ENCODE peak calls at places on chromosome 18, in five cellular contexts. L is A673, I is heart left ventricle, Q is testis, K is GM12878. P is an unnamed sample.

GRCh38 chr18:46660955-46661749 is 4.1 kb upstream of the LOXHD1 start:
- DNase-seq in L (peak; percentile 49), Q (peak; percentile 49), K (no peak), I (no peak), P (no peak)

GRCh38 chr18:77067315-77068061 is 65.1 kb downstream of the MBP start:
- DNase-seq in Q (peak; percentile 59), K (peak; percentile 59), L (peak; percentile 7), I (peak; percentile 77), P (peak; percentile 74)

GRCh38 chr18:34909637-34910364 is 131.4 kb upstream of the MAPRE2 start:
- DNase-seq in L (no peak), I (no peak), Q (no peak), K (no peak), P (no peak)

GRCh38 chr18:26556573-26556972 is 8.2 kb upstream of the KCTD1 start:
- DNase-seq in I (no peak), K (peak; percentile 51), Q (no peak), L (no peak), P (no peak)

GRCh38 chr18:66759017-66759416 is 155.1 kb upstream of the CDH19 start:
- DNase-seq in K (no peak), Q (no peak), L (no peak), I (no peak), P (no peak)

GRCh38 chr18:4987452-4988405 is 209.3 kb downstream of the AKAIN1 start:
- DNase-seq in K (no peak), I (no peak), Q (no peak), L (no peak), P (no peak)

GRCh38 chr18:59885579-59886163 is 14.1 kb upstream of the PMAIP1 start:
- DNase-seq in L (peak; percentile 44), Q (no peak), I (no peak), K (peak; percentile 78), P (no peak)

GRCh38 chr18:77557030-77557429 is 307.4 kb downstream of the GALR1 start:
- DNase-seq in L (no peak), K (no peak), Q (no peak), I (no peak), P (no peak)

GRCh38 chr18:68666316-68666715 is 48.6 kb downstream of the TMX3 start:
- DNase-seq in I (no peak), L (no peak), K (no peak), Q (peak; percentile 19), P (no peak)

GRCh38 chr18:46893360-46893759 is 23.9 kb downstream of the PIAS2 start:
- DNase-seq in Q (no peak), L (no peak), K (no peak), I (no peak), P (no peak)

GRCh38 chr18:76878426-76878825 is 56.1 kb downstream of the ZNF236 start:
- DNase-seq in Q (no peak), L (no peak), I (no peak), K (no peak), P (no peak)

GRCh38 chr18:42929857-42930256 is 185.6 kb downstream of the RIT2 start:
- DNase-seq in I (no peak), K (no peak), L (no peak), Q (no peak), P (no peak)

GRCh38 chr18:26971327-26971918 is 105.9 kb upstream of the AQP4 start:
- DNase-seq in L (no peak), K (no peak), Q (peak; percentile 33), I (no peak), P (no peak)

GRCh38 chr18:75127143-75128021 is 81.6 kb downstream of the PTGR3 start:
- DNase-seq in K (no peak), I (no peak), Q (no peak), L (no peak), P (no peak)

GRCh38 chr18:69898241-69898861 is 49.3 kb downstream of the CD226 start:
- DNase-seq in Q (peak; percentile 31), K (no peak), L (no peak), I (no peak), P (peak; percentile 37)

GRCh38 chr18:77022116-77022515 is 110.5 kb downstream of the MBP start:
- DNase-seq in I (no peak), Q (no peak), K (no peak), L (no peak), P (no peak)

GRCh38 chr18:58264846-58265245 is 220.8 kb downstream of the NEDD4L start:
- DNase-seq in K (no peak), L (no peak), I (no peak), Q (no peak), P (no peak)

GRCh38 chr18:57432765-57433400 is 2.3 kb upstream of the ONECUT2 start:
- DNase-seq in L (no peak), Q (no peak), I (no peak), K (no peak), P (no peak)

GRCh38 chr18:48897531-48897930 is 53.2 kb downstream of the SMAD7 start:
- DNase-seq in Q (no peak), K (no peak), I (no peak), L (no peak), P (no peak)

GRCh38 chr18:34740101-34740500 is 30.0 kb downstream of the DTNA start:
- DNase-seq in L (peak; percentile 33), I (no peak), Q (no peak), K (no peak), P (no peak)

GRCh38 chr18:22765889-22766288 is 167.2 kb upstream of the RBBP8 start:
- DNase-seq in K (no peak), Q (no peak), I (no peak), L (no peak), P (no peak)

GRCh38 chr18:23835506-23835905 is 146.3 kb downstream of the LAMA3 start:
- DNase-seq in K (no peak), L (no peak), I (no peak), Q (no peak), P (no peak)

GRCh38 chr18:23073996-23074606 is 61.2 kb upstream of the CABLES1 start:
- DNase-seq in Q (no peak), I (no peak), L (no peak), K (no peak), P (no peak)

GRCh38 chr18:60649107-60649506 is 276.5 kb upstream of the MC4R start:
- DNase-seq in K (peak; percentile 37), L (no peak), I (no peak), Q (no peak), P (no peak)

GRCh38 chr18:43001821-43002220 is 113.7 kb downstream of the RIT2 start:
- DNase-seq in I (no peak), K (no peak), L (no peak), Q (no peak), P (no peak)

GRCh38 chr18:78720456-78721250 is 259.0 kb upstream of the SALL3 start:
- DNase-seq in L (no peak), I (no peak), K (no peak), Q (no peak), P (no peak)

GRCh38 chr18:3704556-3705162 is 254.7 kb downstream of the TGIF1 start:
- DNase-seq in K (no peak), Q (no peak), I (no peak), L (peak; percentile 80), P (no peak)

GRCh38 chr18:23243178-23243577 is 107.9 kb downstream of the CABLES1 start:
- DNase-seq in L (no peak), I (no peak), K (no peak), Q (no peak), P (no peak)

GRCh38 chr18:63736856-63737255 is 34.1 kb downstream of the SERPINB11 start:
- DNase-seq in K (no peak), L (no peak), I (no peak), Q (no peak), P (no peak)

GRCh38 chr18:67517224-67517765 is 775 bp upstream of the DSEL start:
- DNase-seq in I (peak; percentile 27), L (no peak), K (no peak), Q (peak; percentile 23), P (no peak)

GRCh38 chr18:38887671-38888020 is 1322.0 kb upstream of the CELF4 start:
- DNase-seq in K (no peak), Q (no peak), I (no peak), L (no peak), P (no peak)

GRCh38 chr18:75071484-75071785 is 137.5 kb downstream of the PTGR3 start:
- DNase-seq in L (no peak), K (no peak), I (no peak), Q (no peak), P (no peak)

GRCh38 chr18:36017232-36017631 is 44.8 kb downstream of the RMP24 start:
- DNase-seq in K (no peak), I (no peak), L (peak; percentile 21), Q (no peak), P (no peak)

GRCh38 chr18:11259421-11259820 is 110.1 kb upstream of the PIEZO2 start:
- DNase-seq in Q (peak; percentile 76), K (no peak), L (no peak), I (peak; percentile 60), P (no peak)

GRCh38 chr18:11258014-11258413 is 108.6 kb upstream of the PIEZO2 start:
- DNase-seq in K (no peak), Q (no peak), L (no peak), I (no peak), P (no peak)

GRCh38 chr18:11260963-11261441 is 111.6 kb upstream of the PIEZO2 start:
- DNase-seq in I (no peak), Q (no peak), K (no peak), L (no peak), P (no peak)
- H3K27ac ChIP-seq in I (no peak overlapping the region), Q (no peak overlapping the region), K (no peak overlapping the region), L (no peak overlapping the region), P (no peak overlapping the region)

GRCh38 chr18:79889569-79889968 is 61.9 kb downstream of the SLC66A2 start:
- DNase-seq in I (no peak), Q (peak; percentile 3), K (no peak), L (no peak), P (peak; percentile 11)
- H3K9me3 ChIP-seq in I (peaks cover 20% of the 10 kb centered on the region), Q (no peaks in the 10 kb centered on the region), K (peaks cover 14% of the 10 kb centered on the region), L (peaks cover 58% of the 10 kb centered on the region), P (peaks cover 4% of the 10 kb centered on the region)

GRCh38 chr18:56284319-56284718 is 354.1 kb downstream of the TXNL1 start:
- DNase-seq in L (no peak), Q (no peak), K (no peak), I (no peak), P (no peak)
- H3K36me3 ChIP-seq in L (no peaks in the 10 kb centered on the region), Q (no peaks in the 10 kb centered on the region), K (no peaks in the 10 kb centered on the region), I (no peaks in the 10 kb centered on the region), P (no peaks in the 10 kb centered on the region)

GRCh38 chr18:31156831-31157763 is 5.6 kb downstream of the DSC1 start:
- DNase-seq in K (no peak), I (no peak), L (no peak), Q (peak; percentile 17), P (no peak)

GRCh38 chr18:31162419-31162793 is 250 bp downstream of the DSC1 start:
- DNase-seq in L (no peak), I (no peak), K (no peak), Q (no peak), P (no peak)

GRCh38 chr18:31161757-31162418 is 768 bp downstream of the DSC1 start:
- DNase-seq in K (no peak), Q (no peak), I (no peak), L (no peak), P (no peak)

DNA sequence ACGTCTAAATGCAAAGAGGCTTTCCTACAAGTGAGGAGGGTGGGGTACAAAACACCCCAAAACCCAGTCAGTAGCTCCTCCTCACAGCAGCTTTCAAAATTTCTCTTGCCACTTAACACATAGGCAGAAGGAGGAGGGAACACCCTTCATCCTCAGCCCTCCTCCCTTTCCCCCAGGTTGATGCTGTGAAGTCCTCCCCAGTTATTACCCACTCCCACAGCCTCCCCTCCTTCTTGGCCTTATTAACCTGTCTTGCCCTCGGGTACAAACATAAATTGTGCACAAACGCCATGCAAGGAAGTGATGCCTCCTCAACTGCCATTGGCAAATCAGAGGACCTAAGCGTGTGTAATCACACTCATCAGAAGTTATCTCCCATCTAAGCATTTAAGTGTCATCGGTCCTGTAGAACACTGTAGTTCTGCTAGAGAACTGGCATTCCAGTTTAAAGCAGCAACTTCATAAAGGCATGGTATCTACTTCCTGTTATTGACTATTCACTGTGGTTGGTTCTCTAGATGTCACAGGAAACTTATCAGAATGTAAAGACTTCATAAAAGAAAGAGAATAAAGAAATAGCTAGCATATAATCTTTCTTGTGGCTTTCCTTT is at the start of gene DSC1:
- DNase-seq in I (no peak), L (no peak), K (no peak), Q (no peak), P (peak; percentile 55)
- H3K27ac ChIP-seq in I (peak within 1 kb of the TSS; percentile 24), L (no peak within 1 kb of the TSS), K (no peak within 1 kb of the TSS), Q (no peak within 1 kb of the TSS), P (peak within 1 kb of the TSS; percentile 70)